ENCODE peak calls at places on chromosomes 12 and 14, in seven cellular contexts. One of them, this sample, is unnamed.
A peak's percentile ranks its signal among the peaks of the same experiment; 100 is the strongest.

GRCh38 chr14:23183076-23183475 is 384 bp downstream of the SLC7A8 start:
- DNase-seq in IMR-90: no peak
- DNase-seq in A549: no peak
- DNase-seq in tibial nerve: no peak
- DNase-seq in endothelial cell of umbilical vein: peak; percentile 19
- DNase-seq in H1: no peak
- DNase-seq in ovary: no peak
- DNase-seq in this sample: no peak

GRCh38 chr14:32635103-32635719 is 303.5 kb upstream of the NPAS3 start:
- DNase-seq in IMR-90: peak; percentile 57
- DNase-seq in A549: no peak
- DNase-seq in tibial nerve: no peak
- DNase-seq in endothelial cell of umbilical vein: peak; percentile 33
- DNase-seq in H1: no peak
- DNase-seq in ovary: no peak
- DNase-seq in this sample: no peak

GRCh38 chr14:87503711-87504110 is 489.3 kb downstream of the GALC start:
- DNase-seq in IMR-90: no peak
- DNase-seq in A549: no peak
- DNase-seq in tibial nerve: no peak
- DNase-seq in endothelial cell of umbilical vein: no peak
- DNase-seq in H1: no peak
- DNase-seq in ovary: no peak
- DNase-seq in this sample: no peak

GRCh38 chr14:71415404-71415690 is 508.1 kb downstream of the PCNX1 start:
- DNase-seq in IMR-90: peak; percentile 79
- DNase-seq in A549: no peak
- DNase-seq in tibial nerve: no peak
- DNase-seq in endothelial cell of umbilical vein: no peak
- DNase-seq in H1: no peak
- DNase-seq in ovary: no peak
- DNase-seq in this sample: no peak

GRCh38 chr14:105917933-105918436 is 391.6 kb downstream of the TMEM121 start:
- DNase-seq in IMR-90: no peak
- DNase-seq in A549: no peak
- DNase-seq in tibial nerve: no peak
- DNase-seq in endothelial cell of umbilical vein: no peak
- DNase-seq in H1: no peak
- DNase-seq in ovary: no peak
- DNase-seq in this sample: no peak

GRCh38 chr12:23686095-23686494 is 263.4 kb downstream of the SOX5 start:
- DNase-seq in IMR-90: no peak
- DNase-seq in A549: no peak
- DNase-seq in tibial nerve: no peak
- DNase-seq in endothelial cell of umbilical vein: peak; percentile 10
- DNase-seq in H1: no peak
- DNase-seq in ovary: no peak
- DNase-seq in this sample: no peak

GRCh38 chr14:23442721-23443356 is 7.4 kb upstream of the MYH7 start:
- DNase-seq in IMR-90: no peak
- DNase-seq in A549: no peak
- DNase-seq in tibial nerve: no peak
- DNase-seq in endothelial cell of umbilical vein: no peak
- DNase-seq in H1: no peak
- DNase-seq in ovary: no peak
- DNase-seq in this sample: peak; percentile 14

GRCh38 chr12:55703976-55704761 is 3.5 kb downstream of the ITGA7 start:
- DNase-seq in IMR-90: peak; percentile 35
- DNase-seq in A549: no peak
- DNase-seq in tibial nerve: no peak
- DNase-seq in endothelial cell of umbilical vein: no peak
- DNase-seq in H1: no peak
- DNase-seq in ovary: no peak
- DNase-seq in this sample: no peak

GRCh38 chr14:87811246-87811645 is 181.7 kb downstream of the GALC start:
- DNase-seq in IMR-90: no peak
- DNase-seq in A549: no peak
- DNase-seq in tibial nerve: no peak
- DNase-seq in endothelial cell of umbilical vein: no peak
- DNase-seq in H1: no peak
- DNase-seq in ovary: no peak
- DNase-seq in this sample: no peak

GRCh38 chr12:31618228-31619025 is 27.5 kb upstream of the DENND5B start:
- DNase-seq in IMR-90: peak; percentile 26
- DNase-seq in A549: no peak
- DNase-seq in tibial nerve: no peak
- DNase-seq in endothelial cell of umbilical vein: peak; percentile 48
- DNase-seq in H1: no peak
- DNase-seq in ovary: no peak
- DNase-seq in this sample: no peak

GRCh38 chr12:46946137-46946536 is 120.3 kb upstream of the SLC38A4 start:
- DNase-seq in IMR-90: peak; percentile 95
- DNase-seq in A549: no peak
- DNase-seq in tibial nerve: no peak
- DNase-seq in endothelial cell of umbilical vein: no peak
- DNase-seq in H1: no peak
- DNase-seq in ovary: no peak
- DNase-seq in this sample: no peak

GRCh38 chr14:30656190-30656632 is 34.1 kb downstream of the SCFD1 start:
- DNase-seq in IMR-90: peak; percentile 26
- DNase-seq in A549: peak; percentile 21
- DNase-seq in tibial nerve: no peak
- DNase-seq in endothelial cell of umbilical vein: peak; percentile 35
- DNase-seq in H1: no peak
- DNase-seq in ovary: no peak
- DNase-seq in this sample: no peak

GRCh38 chr12:27199638-27200300 is 44.3 kb upstream of the STK38L start:
- DNase-seq in IMR-90: no peak
- DNase-seq in A549: no peak
- DNase-seq in tibial nerve: no peak
- DNase-seq in endothelial cell of umbilical vein: no peak
- DNase-seq in H1: no peak
- DNase-seq in ovary: no peak
- DNase-seq in this sample: no peak

GRCh38 chr14:22547309-22547947 is 41.6 kb downstream of the DAD1 start:
- DNase-seq in IMR-90: no peak
- DNase-seq in A549: no peak
- DNase-seq in tibial nerve: no peak
- DNase-seq in endothelial cell of umbilical vein: peak; percentile 67
- DNase-seq in H1: no peak
- DNase-seq in ovary: no peak
- DNase-seq in this sample: no peak

GRCh38 chr14:66649515-66649914 is 141.6 kb downstream of the GPHN start:
- DNase-seq in IMR-90: no peak
- DNase-seq in A549: no peak
- DNase-seq in tibial nerve: no peak
- DNase-seq in endothelial cell of umbilical vein: no peak
- DNase-seq in H1: no peak
- DNase-seq in ovary: no peak
- DNase-seq in this sample: no peak

GRCh38 chr12:79451365-79451764 is 239.4 kb downstream of the PAWR start:
- DNase-seq in IMR-90: no peak
- DNase-seq in A549: no peak
- DNase-seq in tibial nerve: no peak
- DNase-seq in endothelial cell of umbilical vein: no peak
- DNase-seq in H1: no peak
- DNase-seq in ovary: no peak
- DNase-seq in this sample: no peak

DNA sequence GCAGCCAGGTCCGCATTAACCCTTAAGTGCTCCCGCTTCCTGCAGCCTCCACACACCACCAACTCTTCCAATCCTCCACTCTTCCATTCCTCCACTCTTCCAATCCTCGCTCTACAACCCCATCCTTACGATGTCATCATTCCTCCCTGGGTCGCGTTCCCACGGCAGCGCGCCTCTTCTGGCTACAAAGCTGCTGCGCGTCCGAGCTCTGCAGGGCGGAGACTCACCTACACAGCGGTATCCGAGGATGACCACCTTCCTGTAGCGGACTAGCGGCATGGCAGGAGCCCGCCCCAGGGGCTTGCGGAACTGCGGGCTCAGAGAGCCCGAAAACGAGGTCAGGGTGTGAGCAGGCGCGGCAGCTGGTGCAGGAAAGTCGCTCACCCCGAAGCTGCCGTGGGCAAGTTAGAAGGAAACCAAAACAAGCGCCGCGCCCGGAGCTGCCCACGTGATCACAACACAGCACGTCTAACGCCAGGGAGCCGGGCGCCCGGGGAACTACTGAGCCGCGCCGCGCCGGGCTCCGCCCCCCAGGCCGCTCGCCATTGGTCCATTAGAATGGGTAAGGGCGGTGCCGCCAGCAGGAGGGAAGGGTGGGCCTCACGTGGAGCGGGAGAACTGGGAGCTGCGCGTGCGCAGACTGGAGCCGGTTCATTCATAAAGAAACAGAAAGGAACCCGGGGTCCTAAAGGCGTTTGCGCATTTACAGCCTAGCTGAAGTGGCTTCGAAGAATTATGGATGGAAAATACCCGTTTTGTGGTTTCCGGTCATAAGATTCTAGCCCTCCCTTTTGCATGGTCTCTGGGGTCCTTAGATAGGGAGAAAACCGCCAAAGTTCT is at the start of gene RHEBL1:
- DNase-seq in IMR-90: peak; percentile 92
- DNase-seq in A549: peak; percentile 97
- DNase-seq in tibial nerve: peak; percentile 98
- DNase-seq in endothelial cell of umbilical vein: peak; percentile 98
- DNase-seq in H1: peak; percentile 86
- DNase-seq in ovary: peak; percentile 98
- DNase-seq in this sample: peak; percentile 99
- TF ChIP-seq POLR2A in IMR-90: no peak
- TF ChIP-seq POLR2A in A549: no peak
- TF ChIP-seq POLR2A in tibial nerve: no peak
- TF ChIP-seq POLR2A in endothelial cell of umbilical vein: peak; percentile 70
- TF ChIP-seq POLR2A in H1: no peak
- TF ChIP-seq POLR2A in ovary: no peak
- TF ChIP-seq POLR2A in this sample: no peak

DNA sequence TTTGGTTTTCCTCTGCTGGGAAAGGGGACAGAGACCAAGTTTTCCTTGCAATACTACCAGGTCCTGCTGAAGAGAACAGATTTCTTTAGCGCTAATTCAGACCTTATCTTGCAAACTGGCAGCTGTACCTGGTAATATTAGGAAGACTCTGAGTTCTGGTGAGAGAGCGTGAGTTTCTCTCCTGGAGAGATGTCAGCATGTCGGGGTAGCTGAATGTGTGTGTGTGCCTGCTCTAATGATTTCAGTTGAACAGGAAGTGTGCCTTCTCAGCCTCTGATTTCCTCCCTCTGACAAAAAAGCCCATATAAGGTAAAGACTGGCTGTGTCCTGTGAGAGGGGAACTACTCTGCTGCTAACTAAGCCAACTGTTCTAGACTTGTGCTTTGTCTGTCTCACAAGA is 10.3 kb upstream of the ERP27 start:
- DNase-seq in IMR-90: peak; percentile 89
- DNase-seq in A549: no peak
- DNase-seq in tibial nerve: no peak
- DNase-seq in endothelial cell of umbilical vein: peak; percentile 93
- DNase-seq in H1: no peak
- DNase-seq in ovary: no peak
- DNase-seq in this sample: peak; percentile 70
- H3K4me1 ChIP-seq in IMR-90: peaks cover 25% of the 10 kb centered on the region
- H3K4me1 ChIP-seq in A549: peaks cover 47% of the 10 kb centered on the region
- H3K4me1 ChIP-seq in tibial nerve: peaks cover 50% of the 10 kb centered on the region
- H3K4me1 ChIP-seq in endothelial cell of umbilical vein: peaks cover 72% of the 10 kb centered on the region
- H3K4me1 ChIP-seq in H1: peaks cover 4% of the 10 kb centered on the region
- H3K4me1 ChIP-seq in ovary: peaks cover 9% of the 10 kb centered on the region
- H3K4me1 ChIP-seq in this sample: peaks cover 22% of the 10 kb centered on the region

DNA sequence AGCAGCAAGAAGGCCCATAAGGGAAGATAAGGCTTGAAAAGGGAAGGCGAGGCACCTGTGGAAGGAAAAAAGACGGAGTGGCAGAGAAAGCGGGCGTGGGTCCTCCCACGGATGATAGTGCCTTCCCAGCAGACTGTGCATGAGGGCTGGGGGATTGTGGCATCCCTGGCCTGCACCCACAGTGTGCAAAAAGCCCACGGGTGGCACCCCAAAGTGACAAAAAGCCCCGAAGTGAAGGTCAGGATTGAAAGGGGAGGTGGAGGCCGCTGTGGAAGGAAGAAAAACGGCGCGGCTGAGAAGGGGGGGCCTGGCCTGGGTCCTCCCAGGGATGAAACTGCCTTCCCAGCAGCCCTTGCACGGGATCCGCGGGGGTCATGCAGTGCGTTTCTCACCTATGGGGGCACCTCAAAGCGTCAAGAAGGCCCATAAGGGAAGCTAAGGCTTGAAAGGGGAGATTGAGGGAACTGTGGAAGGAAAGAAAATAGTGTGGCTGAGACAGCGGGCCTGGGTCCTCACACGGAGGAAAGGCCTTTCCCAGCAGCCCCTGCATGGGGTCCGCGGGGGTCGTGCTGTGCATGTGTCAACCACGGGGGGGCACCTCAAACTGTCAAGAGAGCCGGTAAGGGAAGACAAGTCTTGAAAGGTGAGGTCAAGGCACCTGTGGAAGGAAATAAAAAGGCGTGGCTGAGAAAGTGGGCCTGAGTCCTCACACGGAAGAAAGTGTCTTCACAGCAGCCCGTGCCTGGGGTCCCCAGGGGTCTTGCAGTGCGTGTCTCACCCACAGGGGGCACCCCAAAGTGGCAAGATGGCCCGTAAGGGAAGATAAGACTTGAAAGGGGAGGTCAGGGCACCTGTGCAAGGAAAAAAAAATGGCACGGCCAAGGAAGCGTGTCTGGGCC is 274.1 kb downstream of the ALG10 start:
- DNase-seq in IMR-90: no peak
- DNase-seq in A549: no peak
- DNase-seq in tibial nerve: no peak
- DNase-seq in endothelial cell of umbilical vein: no peak
- DNase-seq in H1: no peak
- DNase-seq in ovary: no peak
- DNase-seq in this sample: no peak
- H3K9me3 ChIP-seq in IMR-90: peaks cover 74% of the 10 kb centered on the region
- H3K9me3 ChIP-seq in A549: no peaks in the 10 kb centered on the region
- H3K9me3 ChIP-seq in tibial nerve: no peaks in the 10 kb centered on the region
- H3K9me3 ChIP-seq in endothelial cell of umbilical vein: peaks cover 2% of the 10 kb centered on the region
- H3K9me3 ChIP-seq in H1: peaks cover 76% of the 10 kb centered on the region
- H3K9me3 ChIP-seq in ovary: no peaks in the 10 kb centered on the region
- H3K9me3 ChIP-seq in this sample: peaks cover 1% of the 10 kb centered on the region

DNA sequence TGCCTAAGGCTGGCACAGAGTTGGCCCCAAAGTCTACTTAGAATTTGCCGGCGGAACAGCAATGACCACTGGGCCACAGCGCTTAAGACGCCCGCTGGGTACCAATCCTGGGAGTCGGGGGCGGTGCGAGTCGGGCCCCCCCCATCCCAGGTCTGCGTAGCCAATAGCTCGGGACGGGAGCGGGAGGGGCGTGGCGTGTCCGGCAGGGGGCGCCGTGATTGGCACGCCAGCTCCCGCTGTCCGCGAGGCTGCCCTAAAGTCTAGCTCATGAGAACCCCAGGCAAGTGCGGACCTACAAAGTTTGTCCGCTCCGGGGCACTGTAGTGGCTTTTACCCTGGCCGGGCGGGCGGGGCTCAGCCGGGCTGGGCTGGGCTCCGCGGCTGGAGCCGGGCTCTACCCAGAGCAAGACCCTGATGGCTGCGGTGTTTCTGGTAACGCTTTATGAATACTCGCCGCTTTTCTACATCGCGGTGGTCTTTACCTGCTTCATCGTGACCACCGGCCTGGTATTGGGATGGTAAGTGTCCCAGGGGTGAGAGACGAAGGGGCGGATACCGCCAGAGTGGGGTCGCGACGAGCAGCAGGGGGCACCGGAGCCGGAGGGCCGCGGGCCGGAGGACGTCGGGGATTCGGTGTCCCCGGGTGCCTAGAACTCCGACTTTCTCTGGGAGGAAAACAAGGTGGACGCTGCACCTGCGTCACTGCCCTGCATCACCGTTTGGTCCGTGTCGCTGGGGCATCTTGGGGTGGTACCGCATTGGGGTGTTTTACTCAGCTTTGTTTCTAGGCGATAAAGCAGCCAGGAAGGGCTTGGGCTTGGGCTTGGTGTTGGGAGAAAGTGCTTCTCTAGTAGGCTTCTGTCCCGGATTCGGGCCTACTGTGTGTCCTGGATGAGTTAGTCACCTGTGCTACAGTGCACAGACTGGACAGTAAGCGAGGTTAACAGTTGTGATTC is at the start of gene CGRRF1:
- DNase-seq in IMR-90: peak; percentile 98
- DNase-seq in A549: peak; percentile 94
- DNase-seq in tibial nerve: peak; percentile 97
- DNase-seq in endothelial cell of umbilical vein: peak; percentile 99
- DNase-seq in H1: peak; percentile 96
- DNase-seq in ovary: peak; percentile 99
- DNase-seq in this sample: peak; percentile 97
- TF ChIP-seq POLR2A in IMR-90: peak; percentile 65
- TF ChIP-seq POLR2A in A549: peak; percentile 87
- TF ChIP-seq POLR2A in tibial nerve: peak; percentile 14
- TF ChIP-seq POLR2A in endothelial cell of umbilical vein: peak; percentile 88
- TF ChIP-seq POLR2A in H1: peak; percentile 85
- TF ChIP-seq POLR2A in ovary: peak; percentile 59
- TF ChIP-seq POLR2A in this sample: peak; percentile 59

This sample was measured in Peyer's patch.